ENCODE peak calls at places on chromosomes 3 and 15, in eight cellular contexts. M is HCT116, L is SK-N-SH, A is K562, N is endothelial cell of umbilical vein, T is HepG2, X is GM12878, Q is H1. P is an unnamed sample.

GRCh38 chr3:137970914-137971831 is 38.8 kb upstream of the CLDN18 start:
- DNase-seq in Q (peak), M (peak), L (peak), A (peak), X (no peak), T (peak), N (peak), P (no peak)

GRCh38 chr15:75857886-75858285 is 14.6 kb downstream of the UBE2Q2 start:
- DNase-seq in L (no peak), M (no peak), A (no peak), Q (no peak), X (no peak), N (no peak), T (no peak), P (no peak)

GRCh38 chr15:70617076-70617910 is 146.1 kb downstream of the UACA start:
- DNase-seq in Q (no peak), X (no peak), A (no peak), M (no peak), L (no peak), T (peak), N (no peak), P (no peak)

GRCh38 chr15:94327356-94327936 is 96.1 kb downstream of the MCTP2 start:
- DNase-seq in A (peak), T (peak), Q (no peak), L (peak), N (peak), X (no peak), M (peak), P (no peak)

GRCh38 chr3:109115451-109115850 is 2.5 kb downstream of the MORC1 start:
- DNase-seq in N (no peak), Q (no peak), A (no peak), M (no peak), X (no peak), L (no peak), T (no peak), P (no peak)

GRCh38 chr3:143455480-143455879 is 335.9 kb downstream of the CHST2 start:
- DNase-seq in M (no peak), N (no peak), T (no peak), A (no peak), L (no peak), X (no peak), Q (no peak), P (no peak)

GRCh38 chr3:117036259-117036799 is 326.8 kb downstream of the TUSC7 start:
- DNase-seq in M (no peak), T (no peak), A (no peak), Q (no peak), N (peak), L (peak), X (no peak), P (no peak)

GRCh38 chr3:152610621-152611020 is 224.3 kb upstream of the P2RY1 start:
- DNase-seq in A (no peak), M (no peak), T (no peak), L (no peak), N (no peak), Q (no peak), X (no peak), P (no peak)

GRCh38 chr3:13278783-13279531 is 141.2 kb downstream of the NUP210 start:
- DNase-seq in Q (no peak), X (no peak), N (no peak), T (no peak), A (no peak), L (no peak), M (no peak), P (no peak)

GRCh38 chr15:48244923-48245322 is 38.8 kb downstream of the SLC12A1 start:
- DNase-seq in T (no peak), N (no peak), Q (no peak), A (no peak), L (no peak), X (no peak), M (no peak), P (no peak)

GRCh38 chr3:55483196-55484095 is 3.7 kb downstream of the WNT5A start:
- DNase-seq in T (no peak), M (no peak), X (no peak), L (no peak), Q (no peak), A (no peak), N (no peak), P (no peak)

GRCh38 chr3:167750273-167750971 is 14.9 kb downstream of the SERPINI1 start:
- DNase-seq in T (no peak), L (no peak), M (no peak), Q (no peak), A (no peak), X (peak), N (no peak), P (no peak)

GRCh38 chr15:81334768-81335447 is 11.0 kb upstream of the STARD5 start:
- DNase-seq in L (no peak), N (no peak), A (no peak), Q (no peak), X (no peak), T (no peak), M (no peak), P (no peak)

GRCh38 chr3:77915341-77915740 is 875.4 kb downstream of the ROBO2 start:
- DNase-seq in M (no peak), N (no peak), T (no peak), Q (no peak), A (no peak), X (no peak), L (no peak), P (no peak)

GRCh38 chr15:92801412-92801773 is 98.7 kb upstream of the CHD2 start:
- DNase-seq in M (peak), L (no peak), X (no peak), A (no peak), N (no peak), T (no peak), Q (no peak), P (no peak)

GRCh38 chr3:1534252-1534651 is 441.4 kb downstream of the CNTN6 start:
- DNase-seq in A (no peak), N (no peak), X (no peak), L (no peak), M (no peak), Q (no peak), T (no peak), P (no peak)

GRCh38 chr3:67017211-67017610 is 19.1 kb downstream of the KBTBD8 start:
- DNase-seq in A (peak), L (peak), M (no peak), X (no peak), N (no peak), T (peak), Q (no peak), P (no peak)

GRCh38 chr3:157532529-157533297 is 29.5 kb upstream of the VEPH1 start:
- DNase-seq in N (peak), L (peak), X (peak), Q (peak), M (peak), T (peak), A (peak), P (peak)

GRCh38 chr3:132788299-132788698 is 66.1 kb upstream of the NPHP3 start:
- DNase-seq in N (peak), Q (no peak), T (no peak), M (peak), L (no peak), X (no peak), A (peak), P (peak)

GRCh38 chr3:70308760-70309159 is 3.7 kb downstream of the MDFIC2 start:
- DNase-seq in T (no peak), X (no peak), Q (peak), A (peak), L (peak), M (no peak), N (peak), P (no peak)

GRCh38 chr15:99098426-99098825 is 6.5 kb upstream of the SYNM start:
- DNase-seq in N (no peak), M (no peak), L (no peak), Q (no peak), X (no peak), T (no peak), A (no peak), P (no peak)

DNA sequence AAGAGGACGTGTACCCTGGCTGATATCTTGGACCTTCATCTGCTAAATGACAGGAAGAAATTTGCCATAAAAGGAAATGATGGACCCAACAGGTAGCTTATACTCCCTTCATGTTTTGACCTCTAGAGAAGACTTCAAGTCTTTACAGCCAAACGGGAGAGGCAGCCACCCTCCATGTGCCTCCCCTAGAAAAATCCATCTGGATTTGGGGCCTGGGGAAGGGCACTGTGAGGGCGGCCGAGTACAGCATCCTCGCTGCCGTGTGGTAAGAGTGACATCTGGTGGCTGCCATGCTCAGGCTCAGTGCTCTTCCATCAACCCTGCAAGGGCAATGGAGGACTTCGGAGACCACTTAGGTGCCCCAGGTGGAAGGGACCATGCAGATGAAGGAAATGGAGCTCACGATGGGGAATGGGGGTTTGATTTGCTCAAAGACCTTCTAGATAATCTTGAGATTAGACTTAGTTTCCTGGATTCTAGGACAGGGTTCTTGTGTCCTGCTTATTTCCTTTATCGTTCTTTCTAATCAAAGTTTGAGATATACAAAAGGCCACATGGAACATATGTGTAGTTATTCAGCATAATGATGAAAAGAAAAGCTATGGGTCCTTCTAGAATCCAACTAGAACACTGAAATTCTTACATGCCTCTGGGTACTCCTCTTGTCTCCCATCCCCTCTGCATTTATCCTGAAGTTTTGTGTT is 44.4 kb downstream of the AQP9 start:
- DNase-seq in M (peak), T (peak), L (peak), X (no peak), N (peak), Q (peak), A (peak), P (no peak)
- TF ChIP-seq POLR2AphosphoS5 in M (no peak), T (no peak), L (no peak), X (no peak), N (no peak), Q (no peak), A (no peak), P (no peak)

GRCh38 chr3:129597792-129598381 is 8.6 kb downstream of the PLXND1 start:
- DNase-seq in Q (no peak), A (no peak), L (no peak), M (no peak), N (peak), T (no peak), X (no peak), P (no peak)
- H3K27ac ChIP-seq in Q (no peak), A (peak), L (no peak), M (no peak), N (peak), T (peak), X (no peak), P (peak)

GRCh38 chr3:186931487-186932280 is 1.4 kb downstream of the ST6GAL1 start:
- DNase-seq in L (peak), Q (no peak), A (peak), X (no peak), T (peak), M (no peak), N (peak), P (no peak)
- H3K9ac ChIP-seq in L (peak), Q (peak), A (peak), X (peak), T (peak), M (peak), N (peak), P (peak)

DNA sequence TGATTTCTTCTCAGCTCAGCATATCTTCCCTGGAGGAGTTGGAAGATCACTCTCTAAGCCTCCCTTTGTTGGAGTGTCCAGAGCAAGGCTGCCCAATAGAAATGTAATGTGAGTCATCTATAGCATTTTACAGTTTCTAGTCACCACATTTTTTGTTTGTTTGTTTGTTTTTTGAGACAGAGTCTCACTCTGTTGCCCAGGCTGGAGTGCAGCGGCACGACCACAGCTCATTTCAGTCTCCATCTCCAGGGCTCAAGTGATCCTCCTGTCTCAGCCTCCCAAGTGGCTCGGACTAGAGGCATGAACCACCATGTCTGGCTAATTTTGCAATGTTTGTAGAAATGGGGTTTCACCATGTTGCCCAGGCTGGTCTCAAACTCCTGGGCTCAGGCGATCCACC is 21.3 kb downstream of the KLHL6 start:
- DNase-seq in L (no peak), Q (no peak), N (no peak), M (no peak), X (no peak), A (no peak), T (no peak), P (no peak)
- TF ChIP-seq POLR2AphosphoS5 in L (no peak), Q (no peak), N (no peak), M (no peak), X (no peak), A (no peak), T (no peak), P (no peak)

DNA sequence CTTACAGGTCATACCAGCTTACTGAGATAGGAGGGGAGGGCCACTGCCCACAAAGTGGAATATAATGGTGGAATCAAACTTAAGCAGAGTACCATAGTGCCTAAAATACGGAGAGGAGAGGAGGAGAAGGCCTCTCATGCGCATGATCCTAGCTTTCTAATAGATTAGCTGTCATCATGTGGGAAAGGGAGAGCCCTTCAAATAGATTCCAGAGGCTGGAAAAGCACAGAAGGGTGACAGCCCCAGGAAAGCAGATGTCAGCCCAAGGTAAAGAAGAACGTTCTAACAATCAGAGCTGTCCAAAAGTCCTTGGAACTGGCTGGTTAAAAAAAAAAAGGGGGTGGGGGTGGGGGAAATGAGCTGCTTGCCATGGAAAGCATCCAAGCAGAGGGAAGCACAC is 10.4 kb upstream of the LMCD1 start:
- DNase-seq in M (no peak), N (no peak), Q (no peak), A (no peak), X (no peak), L (no peak), T (no peak), P (no peak)
- H3K27ac ChIP-seq in M (no peak), N (no peak), Q (no peak), A (no peak), X (no peak), L (no peak), T (no peak), P (no peak)

DNA sequence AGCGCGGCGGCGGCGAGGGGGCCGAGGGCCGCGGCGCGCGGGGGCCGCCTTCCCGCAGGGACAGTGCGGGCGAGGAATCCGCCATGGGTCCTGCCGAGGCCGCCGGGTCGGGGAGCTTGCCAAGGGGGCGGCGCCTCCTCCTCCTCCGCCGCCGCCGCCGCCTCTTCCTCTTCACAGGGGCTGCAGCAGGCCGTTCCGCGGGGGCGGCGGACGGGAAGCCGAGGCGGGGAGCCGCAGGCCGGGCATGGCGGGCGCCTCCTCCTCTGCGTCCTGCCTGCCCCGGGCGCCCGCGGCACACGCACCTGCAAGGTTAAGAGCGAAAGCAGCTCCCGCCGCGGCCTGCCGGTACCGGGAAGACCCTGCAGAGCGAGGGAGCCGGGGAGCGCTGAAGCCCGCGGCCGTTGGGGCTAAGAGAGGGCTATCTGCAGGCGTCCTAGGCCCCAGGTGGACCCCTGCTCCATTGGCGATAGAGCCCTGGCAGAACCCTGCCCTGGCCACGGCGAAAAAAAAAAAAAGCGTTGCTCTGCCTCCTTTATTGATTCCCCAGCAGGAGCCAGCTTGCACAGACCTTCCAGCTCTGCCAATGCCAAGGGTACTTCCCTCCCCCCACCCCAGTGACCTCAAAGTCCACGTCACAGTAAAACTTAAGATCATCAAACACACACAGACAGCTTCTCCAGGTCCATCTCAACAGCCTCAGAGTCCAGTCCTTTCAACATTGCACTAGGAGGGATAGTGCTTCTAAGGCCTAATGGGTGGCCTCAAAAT is at the start of gene LYSMD2:
- DNase-seq in N (peak), M (no peak), T (no peak), A (peak), Q (no peak), L (peak), X (no peak), P (no peak)
- H3K9ac ChIP-seq in N (peak), M (peak), T (no peak), A (peak), Q (peak), L (peak), X (peak), P (peak)

DNA sequence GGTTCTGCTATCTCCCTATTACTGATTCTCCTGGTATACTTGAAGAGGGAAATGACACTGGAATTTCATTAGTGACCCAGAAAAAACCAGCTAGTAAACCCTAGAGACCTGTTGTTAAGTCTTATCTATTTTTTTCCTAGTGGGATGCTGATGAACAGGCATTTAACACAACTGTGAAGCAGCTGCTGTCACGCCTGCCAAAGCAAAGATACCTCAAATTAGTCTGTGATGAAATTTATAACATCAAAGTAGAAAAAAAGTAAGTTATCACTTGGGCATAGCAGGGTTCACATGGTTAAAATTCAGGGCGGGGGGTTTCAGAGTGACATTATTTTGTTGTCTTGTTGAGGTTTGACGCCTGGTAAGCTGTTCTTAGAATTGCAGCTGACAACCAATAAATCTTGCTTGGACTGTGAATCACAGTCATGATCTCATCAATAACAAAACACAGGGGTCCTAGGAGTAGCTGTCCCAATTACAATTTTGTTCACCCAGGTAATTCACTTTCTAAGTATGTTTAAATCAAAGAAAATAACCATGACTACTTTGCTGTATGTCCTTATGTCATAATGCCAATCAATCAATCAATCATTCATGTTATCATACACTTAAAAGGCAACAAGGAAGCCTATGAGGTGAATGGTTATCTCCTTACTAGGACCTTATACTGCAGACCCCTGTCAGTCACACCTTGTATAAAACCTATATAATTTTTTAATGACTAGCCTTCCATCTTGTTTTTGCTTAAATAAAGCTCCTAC is 4.6 kb downstream of the SRP14 start:
- DNase-seq in L (no peak), X (no peak), Q (no peak), N (no peak), T (no peak), M (no peak), A (no peak), P (no peak)
- TF ChIP-seq POLR2AphosphoS5 in L (no peak), X (no peak), Q (no peak), N (no peak), T (no peak), M (no peak), A (no peak), P (no peak)

P was measured in SK-N-MC.